ENCODE peak calls at places on chromosomes 5 and 9, in four cellular contexts. Y is EL; H is activated CD4-positive, alpha-beta memory T cell treated with anti-CD3 and anti-CD28 coated beads for 36 hours; Z is effector CD4-positive, alpha-beta T cell. N is an unnamed sample.

GRCh38 chr9:81819859-81820546 is 108.2 kb upstream of the SPATA31D4 start:
- DNase-seq in Y (peak; percentile 58), H (no peak), Z (no peak), N (no peak)

GRCh38 chr5:177982072-177982727 is 13.8 kb downstream of the PROP1 start:
- DNase-seq in Y (no peak), H (peak; percentile 65), Z (no peak), N (no peak)

GRCh38 chr9:74681901-74682300 is 184.8 kb downstream of the RORB start:
- DNase-seq in Y (no peak), H (no peak), Z (no peak), N (no peak)

GRCh38 chr9:28212979-28213378 is 639.7 kb upstream of the C9orf72 start:
- DNase-seq in Y (peak; percentile 11), H (no peak), Z (no peak), N (no peak)

GRCh38 chr9:7342229-7342628 is 457.3 kb downstream of the DMAC1 start:
- DNase-seq in Y (no peak), H (no peak), Z (no peak), N (no peak)

GRCh38 chr9:110006657-110007056 is 201.3 kb downstream of the C9orf152 start:
- DNase-seq in Y (no peak), H (no peak), Z (no peak), N (no peak)

GRCh38 chr9:3924145-3924544 is 375.7 kb downstream of the GLIS3 start:
- DNase-seq in Y (no peak), H (no peak), Z (no peak), N (no peak)

GRCh38 chr5:181233436-181234115 is 10.1 kb downstream of the RACK1 start:
- DNase-seq in Y (no peak), H (no peak), Z (no peak), N (no peak)

GRCh38 chr5:139022528-139022927 is 147.4 kb upstream of the LRRTM2 start:
- DNase-seq in Y (no peak), H (no peak), Z (no peak), N (no peak)

GRCh38 chr5:84370176-84370575 is 14.5 kb downstream of the EDIL3 start:
- DNase-seq in Y (no peak), H (no peak), Z (no peak), N (no peak)

GRCh38 chr5:116766470-116766947 is 191.9 kb upstream of the SEMA6A start:
- DNase-seq in Y (peak; percentile 30), H (peak; percentile 19), Z (no peak), N (no peak)

GRCh38 chr5:38162625-38163024 is 95.7 kb upstream of the EGFLAM start:
- DNase-seq in Y (peak; percentile 40), H (no peak), Z (no peak), N (no peak)

GRCh38 chr5:126446498-126447224 is 23.5 kb downstream of the GRAMD2B start:
- DNase-seq in Y (peak; percentile 95), H (peak; percentile 83), Z (no peak), N (no peak)

GRCh38 chr9:82456621-82457020 is 468.0 kb downstream of the SPATA31D1 start:
- DNase-seq in Y (peak; percentile 68), H (no peak), Z (no peak), N (no peak)

GRCh38 chr5:156942064-156942463 is 21.0 kb downstream of the TIMD4 start:
- DNase-seq in Y (no peak), H (no peak), Z (no peak), N (no peak)

GRCh38 chr5:30401479-30402058 is 791.9 kb upstream of the CDH6 start:
- DNase-seq in Y (no peak), H (no peak), Z (no peak), N (no peak)

GRCh38 chr9:120571443-120572257 is 8.3 kb downstream of the CDK5RAP2 start:
- DNase-seq in Y (no peak), H (no peak), Z (no peak), N (no peak)

GRCh38 chr9:131204285-131204684 is 72.0 kb downstream of the FAM78A start:
- DNase-seq in Y (no peak), H (no peak), Z (no peak), N (no peak)

GRCh38 chr5:151470440-151470839 is 23.0 kb downstream of the SLC36A1 start:
- DNase-seq in Y (peak; percentile 83), H (no peak), Z (no peak), N (no peak)

GRCh38 chr5:146878471-146879172 is at the start of gene PPP2R2B:
- DNase-seq in Y (peak; percentile 64), H (peak; percentile 56), Z (peak; percentile 23), N (peak; percentile 41)

GRCh38 chr5:179209359-179210150 is 135.7 kb downstream of the ADAMTS2 start:
- DNase-seq in Y (peak; percentile 83), H (no peak), Z (no peak), N (no peak)

GRCh38 chr5:1857256-1857600 is 25.5 kb downstream of the IRX4 start:
- DNase-seq in Y (no peak), H (no peak), Z (no peak), N (no peak)

GRCh38 chr5:21164425-21164824 is 1176.4 kb upstream of the CDH18 start:
- DNase-seq in Y (no peak), H (no peak), Z (no peak), N (no peak)

GRCh38 chr9:99345936-99346335 is 123.9 kb downstream of the SEC61B start:
- DNase-seq in Y (peak; percentile 69), H (no peak), Z (no peak), N (no peak)

GRCh38 chr5:177487144-177487543 is 10.3 kb downstream of the PDLIM7 start:
- DNase-seq in Y (no peak), H (no peak), Z (no peak), N (no peak)

GRCh38 chr5:88503065-88503394 is 234.4 kb upstream of the TMEM161B start:
- DNase-seq in Y (no peak), H (no peak), Z (no peak), N (no peak)

GRCh38 chr5:77310494-77311216 is 100.2 kb downstream of the PDE8B start:
- DNase-seq in Y (no peak), H (no peak), Z (no peak), N (no peak)

GRCh38 chr9:68979538-68980314 is 34.2 kb downstream of the PRKACG start:
- DNase-seq in Y (no peak), H (peak; percentile 67), Z (no peak), N (no peak)

GRCh38 chr5:83473344-83474169 is 2.0 kb downstream of the VCAN start:
- DNase-seq in Y (peak; percentile 93), H (peak; percentile 78), Z (no peak), N (peak; percentile 14)

GRCh38 chr5:34436761-34437501 is 219.2 kb upstream of the RAI14 start:
- DNase-seq in Y (no peak), H (no peak), Z (no peak), N (no peak)

GRCh38 chr5:52811067-52811749 is 23.5 kb downstream of the ITGA1 start:
- DNase-seq in Y (peak; percentile 76), H (no peak), Z (no peak), N (no peak)

GRCh38 chr9:98864257-98865180 is 57.0 kb downstream of the GALNT12 start:
- DNase-seq in Y (peak; percentile 27), H (no peak), Z (no peak), N (no peak)

GRCh38 chr5:131171276-131171815 is 602 bp downstream of the LYRM7 start:
- DNase-seq in Y (peak; percentile 11), H (peak; percentile 62), Z (peak; percentile 6), N (peak; percentile 4)

GRCh38 chr5:148014276-148014675 is 49.5 kb upstream of the SPINK5 start:
- DNase-seq in Y (no peak), H (no peak), Z (no peak), N (no peak)

GRCh38 chr5:56129288-56129687 is 103.8 kb downstream of the ANKRD55 start:
- DNase-seq in Y (no peak), H (no peak), Z (no peak), N (no peak)

GRCh38 chr5:116237917-116238502 is 153.2 kb downstream of the COMMD10 start:
- DNase-seq in Y (no peak), H (no peak), Z (no peak), N (no peak)

GRCh38 chr5:90131734-90132133 is 277.8 kb downstream of the CETN3 start:
- DNase-seq in Y (no peak), H (no peak), Z (no peak), N (no peak)

GRCh38 chr5:126745259-126745992 is 31.5 kb upstream of the LMNB1 start:
- DNase-seq in Y (no peak), H (no peak), Z (no peak), N (no peak)

GRCh38 chr5:111252799-111253564 is 28.8 kb downstream of the CAMK4 start:
- DNase-seq in Y (no peak), H (no peak), Z (no peak), N (no peak)

GRCh38 chr9:117644133-117644532 is 60.1 kb upstream of the TLR4 start:
- DNase-seq in Y (no peak), H (no peak), Z (no peak), N (no peak)